ENCODE peak calls at places on chromosomes 6 and 20, in five cellular contexts. V, G, J, X and W are unnamed samples.

GRCh38 chr6:125307150-125307838 is 5.5 kb upstream of the HDDC2 start:
- DNase-seq in V (no peak), G (no peak), J (no peak), X (no peak), W (no peak)

GRCh38 chr6:81890846-81891245 is 138.4 kb upstream of the TENT5A start:
- DNase-seq in V (peak), G (no peak), J (no peak), X (no peak), W (no peak)

GRCh38 chr6:72649032-72649984 is 27.4 kb downstream of the KCNQ5 start:
- DNase-seq in V (peak), G (no peak), J (peak), X (no peak), W (no peak)

GRCh38 chr20:13844296-13844695 is 59.5 kb downstream of the NDUFAF5 start:
- DNase-seq in V (no peak), G (no peak), J (no peak), X (no peak), W (no peak)

GRCh38 chr20:58466309-58466708 is 48.9 kb downstream of the APCDD1L start:
- DNase-seq in V (no peak), G (no peak), J (no peak), X (no peak), W (no peak)

GRCh38 chr6:159217595-159218275 is 48.5 kb downstream of the FNDC1 start:
- DNase-seq in V (no peak), G (peak), J (peak), X (peak), W (peak)

GRCh38 chr20:25750765-25751696 is 54.4 kb upstream of the ZNF337 start:
- DNase-seq in V (peak), G (peak), J (peak), X (peak), W (no peak)

GRCh38 chr6:73884540-73884939 is 188.5 kb downstream of the CD109 start:
- DNase-seq in V (no peak), G (no peak), J (no peak), X (no peak), W (no peak)

GRCh38 chr6:35352735-35353134 is 10.4 kb downstream of the PPARD start:
- DNase-seq in V (no peak), G (no peak), J (no peak), X (no peak), W (no peak)

GRCh38 chr20:32355417-32355841 is 2.7 kb upstream of the ASXL1 start:
- DNase-seq in V (no peak), G (no peak), J (peak), X (no peak), W (no peak)

GRCh38 chr6:2791124-2792050 is 26.2 kb downstream of the WRNIP1 start:
- DNase-seq in V (peak), G (peak), J (peak), X (peak), W (peak)

GRCh38 chr6:147166360-147166944 is 37.8 kb upstream of the STXBP5 start:
- DNase-seq in V (no peak), G (peak), J (no peak), X (no peak), W (no peak)

GRCh38 chr6:75205776-75206334 is at the start of gene COL12A1:
- DNase-seq in V (peak), G (peak), J (peak), X (peak), W (peak)

GRCh38 chr20:11902264-11902663 is 15.4 kb upstream of the BTBD3 start:
- DNase-seq in V (no peak), G (no peak), J (no peak), X (no peak), W (no peak)

GRCh38 chr20:43565758-43566104 is 6.9 kb downstream of the SGK2 start:
- DNase-seq in V (no peak), G (no peak), J (no peak), X (no peak), W (no peak)

GRCh38 chr20:38731738-38732113 is 7.4 kb downstream of the SLC32A1 start:
- DNase-seq in V (no peak), G (no peak), J (no peak), X (no peak), W (no peak)

GRCh38 chr6:89950446-89950845 is 56.2 kb downstream of the GJA10 start:
- DNase-seq in V (no peak), G (no peak), J (no peak), X (no peak), W (no peak)

GRCh38 chr6:89952361-89952680 is 58.1 kb downstream of the GJA10 start:
- DNase-seq in V (no peak), G (no peak), J (peak), X (no peak), W (no peak)

GRCh38 chr6:89950879-89951391 is 56.7 kb downstream of the GJA10 start:
- DNase-seq in V (peak), G (no peak), J (no peak), X (no peak), W (no peak)

GRCh38 chr6:89952696-89953095 is 58.4 kb downstream of the GJA10 start:
- DNase-seq in V (peak), G (no peak), J (peak), X (no peak), W (no peak)

DNA sequence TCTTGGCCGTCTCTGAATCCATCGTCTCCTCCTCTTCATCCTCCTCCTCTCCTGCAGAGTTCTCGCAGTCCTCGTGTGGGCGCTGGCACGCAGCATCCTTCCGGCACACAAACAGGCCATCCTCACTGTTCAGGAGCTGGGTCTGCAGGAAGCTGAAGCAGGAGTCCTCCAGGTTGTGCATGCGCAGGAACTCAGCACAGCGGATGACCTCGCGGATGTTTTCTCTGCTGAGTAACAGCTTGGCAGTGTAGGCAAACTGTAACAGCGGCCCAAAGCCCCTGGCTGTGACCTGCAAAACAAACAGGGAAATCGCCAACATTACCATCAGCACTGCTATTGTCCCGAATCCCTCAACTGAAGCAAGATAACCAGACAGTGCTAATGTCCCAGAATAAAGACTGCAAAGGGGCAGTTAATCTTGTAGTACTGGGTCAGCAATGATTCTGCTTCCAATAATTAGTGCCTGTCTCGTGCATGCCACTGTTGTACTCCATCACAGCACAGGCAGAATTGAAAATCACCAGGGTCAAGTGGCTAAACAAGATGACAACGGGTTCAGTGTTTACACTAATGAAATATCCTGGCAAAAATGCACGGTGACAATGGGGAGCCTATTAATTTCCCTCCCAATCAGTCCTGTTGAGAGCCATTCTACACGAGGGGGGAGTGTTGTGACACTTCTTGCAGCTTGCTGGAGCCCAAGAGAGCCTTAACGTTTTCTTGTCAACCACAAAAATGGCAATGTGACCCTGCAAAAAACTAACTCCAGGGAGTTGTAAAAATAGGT is 57.5 kb downstream of the GJA10 start:
- DNase-seq in V (no peak), G (no peak), J (no peak), X (peak), W (no peak)
- TF ChIP-seq CTCF in V (peak), G (no peak), J (no peak), X (no peak), W (peak)

DNA sequence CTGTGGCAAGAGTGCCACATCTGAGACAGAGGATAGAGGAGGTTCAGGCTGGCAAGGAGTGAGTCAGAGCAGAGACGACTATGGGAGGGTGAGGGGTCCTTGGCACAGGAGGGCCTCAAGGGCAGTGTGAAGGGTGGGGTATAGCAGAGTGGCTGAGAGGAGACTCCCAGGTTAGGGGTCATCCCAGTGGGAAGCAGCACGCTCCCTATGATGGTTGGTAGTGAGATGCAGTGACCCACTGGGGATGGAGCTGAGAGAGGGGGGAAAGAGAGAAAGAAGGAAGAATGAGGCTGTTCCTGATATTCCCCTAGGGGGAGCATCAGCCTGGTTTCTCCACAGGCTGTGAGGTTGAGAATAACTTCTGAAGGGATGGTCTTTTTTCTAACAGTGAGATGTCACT is 97.4 kb downstream of the INSM1 start:
- DNase-seq in V (no peak), G (peak), J (no peak), X (peak), W (no peak)
- TF ChIP-seq CTCF in V (peak), G (peak), J (no peak), X (peak), W (peak)

GRCh38 chr6:101395345-101395744 is 1.8 kb downstream of the GRIK2 start:
- DNase-seq in V (no peak), G (no peak), J (no peak), X (no peak), W (no peak)
- TF ChIP-seq CTCF in V (peak), G (no peak), J (no peak), X (no peak), W (peak)

DNA sequence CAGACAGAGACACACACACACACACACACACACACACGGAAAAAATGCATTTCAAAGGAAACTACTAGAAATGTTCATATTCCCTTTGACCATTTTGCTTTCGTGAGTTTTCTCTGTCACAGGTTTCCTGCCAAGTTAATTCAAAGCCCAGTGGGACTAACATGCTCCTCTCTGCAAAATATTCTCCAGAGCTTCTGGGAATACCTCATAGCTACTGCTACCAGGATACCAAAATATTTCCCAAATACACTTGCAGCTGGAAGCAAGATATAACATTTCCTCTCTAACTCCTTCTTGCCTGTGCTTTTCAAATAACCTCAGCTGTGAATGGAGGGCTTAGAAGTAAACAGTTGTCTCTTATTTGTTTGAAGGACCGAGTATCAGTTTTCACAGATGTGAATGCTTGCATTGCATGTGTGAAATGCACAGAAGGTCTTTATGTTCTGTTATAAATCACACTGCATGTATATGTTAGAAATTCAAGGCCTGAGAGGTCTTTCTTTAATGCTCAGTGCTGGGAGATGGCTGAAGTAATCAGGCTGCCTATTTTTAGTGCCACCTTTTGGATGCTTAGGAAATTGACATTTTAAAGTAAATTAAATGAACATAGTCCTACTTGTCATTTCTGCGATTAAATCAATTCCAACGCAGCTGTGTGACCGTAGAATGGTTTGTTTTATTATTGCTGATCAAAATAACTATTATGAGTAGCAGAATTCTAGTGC is 8.7 kb upstream of the FAM209A start:
- DNase-seq in V (no peak), G (no peak), J (no peak), X (no peak), W (no peak)
- TF ChIP-seq CTCF in V (peak), G (no peak), J (no peak), X (no peak), W (no peak)

GRCh38 chr6:151111670-151112069 is 128.1 kb upstream of the AKAP12 start:
- DNase-seq in V (no peak), G (no peak), J (no peak), X (no peak), W (no peak)
- TF ChIP-seq CTCF in V (no peak), G (no peak), J (no peak), X (no peak), W (no peak)

GRCh38 chr6:17042422-17043147 is 59.3 kb upstream of the STMND1 start:
- DNase-seq in V (peak), G (peak), J (no peak), X (peak), W (no peak)
- TF ChIP-seq CTCF in V (peak), G (no peak), J (no peak), X (no peak), W (peak)